ENCODE peak calls at places on chromosome 10, in ten cellular contexts. S is BJ; Q is GM10248; F is ELF-1; D is cardiac muscle cell; R is AG09309; U is stimulated activated CD4-positive, alpha-beta T cell treated with anti-CD3 and anti-CD28 coated beads, Interleukin-4, amount 100 ng/mL, for 48 hours; K is activated CD4-positive, CD25-positive, alpha-beta regulatory T cell; Y is aorta; C is foreskin fibroblast. B is an unnamed sample.

GRCh38 chr10:83606275-83606674 is 533.0 kb upstream of the GHITM start:
- DNase-seq in S (no peak), Q (no peak), F (peak; percentile 75), D (peak; percentile 1), R (no peak), U (no peak), K (no peak), Y (no peak), C (peak; percentile 13), B (peak; percentile 44)

GRCh38 chr10:16967866-16968721 is 150.9 kb upstream of the RSU1 start:
- DNase-seq in S (no peak), Q (no peak), F (peak; percentile 79), D (peak; percentile 86), R (no peak), U (no peak), K (no peak), Y (peak; percentile 62), C (peak; percentile 93), B (no peak)

GRCh38 chr10:104146871-104147270 is 24.9 kb downstream of the SFR1 start:
- DNase-seq in S (no peak), Q (no peak), F (no peak), D (no peak), R (no peak), U (no peak), K (no peak), Y (no peak), C (no peak), B (no peak)

GRCh38 chr10:14487511-14487909 is 156.8 kb upstream of the FRMD4A start:
- DNase-seq in S (no peak), Q (no peak), F (no peak), D (peak; percentile 54), R (no peak), U (no peak), K (no peak), Y (no peak), C (peak; percentile 59), B (no peak)

GRCh38 chr10:84523509-84523908 is 195.1 kb downstream of the CCSER2 start:
- DNase-seq in S (no peak), Q (no peak), F (no peak), D (peak; percentile 33), R (no peak), U (no peak), K (no peak), Y (no peak), C (no peak), B (no peak)

GRCh38 chr10:62249974-62250373 is 18.7 kb downstream of the RTKN2 start:
- DNase-seq in S (no peak), Q (no peak), F (no peak), D (no peak), R (no peak), U (no peak), K (no peak), Y (no peak), C (no peak), B (no peak)

GRCh38 chr10:124362572-124362971 is 56.2 kb downstream of the OAT start:
- DNase-seq in S (no peak), Q (no peak), F (peak; percentile 74), D (no peak), R (no peak), U (no peak), K (no peak), Y (no peak), C (no peak), B (no peak)

GRCh38 chr10:29689001-29689400 is 54.2 kb upstream of the SVIL start:
- DNase-seq in S (no peak), Q (no peak), F (no peak), D (peak; percentile 66), R (peak; percentile 14), U (no peak), K (no peak), Y (no peak), C (peak; percentile 73), B (no peak)

GRCh38 chr10:91635401-91636400 is 2.8 kb upstream of the PPP1R3C start:
- DNase-seq in S (no peak), Q (peak; percentile 57), F (peak; percentile 42), D (peak; percentile 90), R (no peak), U (peak; percentile 27), K (no peak), Y (peak; percentile 61), C (peak; percentile 90), B (peak; percentile 77)

GRCh38 chr10:24814568-24815313 is 91.1 kb upstream of the ARHGAP21 start:
- DNase-seq in S (no peak), Q (no peak), F (no peak), D (peak; percentile 35), R (no peak), U (no peak), K (no peak), Y (no peak), C (peak; percentile 52), B (no peak)

GRCh38 chr10:104393387-104393786 is 39.8 kb downstream of the CFAP58 start:
- DNase-seq in S (no peak), Q (no peak), F (no peak), D (no peak), R (no peak), U (no peak), K (no peak), Y (no peak), C (no peak), B (no peak)

B was measured in HFF-Myc.